ENCODE peak calls at places on chromosomes 6 and 20, in seven cellular contexts. G, V, W, Q, S, M and N are unnamed samples.

GRCh38 chr20:37602634-37603033 is 75.0 kb upstream of the BLCAP start:
- DNase-seq in G (no peak), V (no peak), W (no peak), Q (no peak), S (no peak), M (no peak), N (no peak)

GRCh38 chr6:28137458-28138020 is 4.1 kb upstream of the ZKSCAN8 start:
- DNase-seq in G (peak), V (peak), W (no peak), Q (no peak), S (peak), M (peak), N (peak)

GRCh38 chr6:153781306-153781705 is 257.7 kb upstream of the OPRM1 start:
- DNase-seq in G (no peak), V (no peak), W (no peak), Q (no peak), S (no peak), M (no peak), N (no peak)

GRCh38 chr6:18707714-18708439 is 320.7 kb downstream of the RNF144B start:
- DNase-seq in G (no peak), V (no peak), W (no peak), Q (no peak), S (no peak), M (no peak), N (no peak)

GRCh38 chr6:33979750-33980149 is 166.1 kb downstream of the GRM4 start:
- DNase-seq in G (no peak), V (no peak), W (no peak), Q (peak), S (no peak), M (no peak), N (no peak)

GRCh38 chr6:10383312-10384063 is 31.4 kb downstream of the TFAP2A start:
- DNase-seq in G (no peak), V (no peak), W (no peak), Q (no peak), S (no peak), M (no peak), N (no peak)

GRCh38 chr6:90162648-90163409 is 133.8 kb downstream of the BACH2 start:
- DNase-seq in G (no peak), V (no peak), W (no peak), Q (no peak), S (no peak), M (no peak), N (no peak)

GRCh38 chr20:11080776-11081406 is 407.1 kb upstream of the JAG1 start:
- DNase-seq in G (no peak), V (peak), W (no peak), Q (no peak), S (no peak), M (peak), N (no peak)

GRCh38 chr20:4025125-4025524 is 9.8 kb upstream of the RNF24 start:
- DNase-seq in G (no peak), V (no peak), W (no peak), Q (no peak), S (no peak), M (no peak), N (no peak)

GRCh38 chr20:51346686-51347485 is 195.6 kb downstream of the NFATC2 start:
- DNase-seq in G (no peak), V (peak), W (no peak), Q (peak), S (no peak), M (peak), N (no peak)

GRCh38 chr6:28648035-28648877 is 122.6 kb downstream of the GPX5 start:
- DNase-seq in G (peak), V (peak), W (no peak), Q (no peak), S (no peak), M (peak), N (peak)

GRCh38 chr6:113362542-113363430 is 494.4 kb upstream of the MARCKS start:
- DNase-seq in G (no peak), V (no peak), W (no peak), Q (no peak), S (no peak), M (peak), N (no peak)

GRCh38 chr6:121697921-121698320 is 262.5 kb downstream of the GJA1 start:
- DNase-seq in G (no peak), V (no peak), W (no peak), Q (no peak), S (no peak), M (no peak), N (no peak)

GRCh38 chr6:125014157-125014957 is 52.1 kb downstream of the RNF217 start:
- DNase-seq in G (peak), V (peak), W (no peak), Q (no peak), S (no peak), M (peak), N (no peak)

GRCh38 chr6:163162007-163162873 is 252.3 kb upstream of the QKI start:
- DNase-seq in G (no peak), V (no peak), W (no peak), Q (no peak), S (no peak), M (no peak), N (no peak)

DNA sequence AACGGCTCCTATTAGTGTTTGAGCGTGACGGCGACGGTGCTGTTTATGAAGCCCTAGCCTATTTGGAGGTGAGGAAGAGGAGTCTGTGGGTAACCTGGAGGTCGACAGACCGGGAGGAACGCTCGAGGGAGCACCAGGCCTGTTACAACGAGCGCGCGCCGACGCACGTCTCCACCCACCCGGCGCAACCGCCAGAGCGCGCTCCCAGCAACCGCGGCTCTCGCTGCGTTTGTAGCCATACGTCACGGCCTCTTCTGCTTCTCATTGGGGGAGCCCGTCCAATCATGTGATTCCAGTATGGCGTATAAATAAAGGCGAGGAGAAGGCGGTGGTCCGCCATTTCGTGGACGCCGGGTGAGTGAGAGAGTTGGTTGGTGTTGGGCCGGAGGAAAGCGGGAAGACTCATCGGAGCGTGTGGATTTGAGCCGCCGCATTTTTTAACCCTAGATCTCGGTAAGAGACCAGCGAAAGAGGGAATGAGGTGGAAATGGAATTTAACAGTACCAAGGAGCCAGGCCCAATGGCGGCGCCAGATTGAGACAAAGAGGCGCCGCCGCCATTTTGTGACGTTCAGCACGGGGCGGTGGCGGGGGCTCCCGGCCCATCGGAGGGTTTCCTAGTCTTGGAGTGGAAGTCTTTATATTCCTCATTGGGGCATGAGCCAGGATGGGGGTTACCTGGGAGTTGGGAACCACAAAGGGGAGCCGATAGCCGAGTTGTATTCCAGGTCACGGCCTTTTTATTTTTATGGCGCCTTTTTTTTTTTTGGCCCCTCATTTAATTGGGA is at the start of gene SRSF3:
- DNase-seq in G (peak), V (peak), W (peak), Q (peak), S (peak), M (peak), N (peak)
- TF ChIP-seq CTCF in G (peak), V (peak), W (peak), Q (peak), S (peak), M (peak), N (peak)

GRCh38 chr20:5402903-5403531 is 86.3 kb upstream of the PROKR2 start:
- DNase-seq in G (peak), V (peak), W (no peak), Q (no peak), S (no peak), M (peak), N (peak)
- TF ChIP-seq CTCF in G (peak), V (peak), W (no peak), Q (no peak), S (no peak), M (peak), N (peak)

GRCh38 chr20:561437-562231 is 18.0 kb upstream of the CSNK2A1 start:
- DNase-seq in G (peak), V (peak), W (no peak), Q (no peak), S (peak), M (peak), N (peak)

GRCh38 chr20:564195-564594 is 20.6 kb upstream of the CSNK2A1 start:
- DNase-seq in G (no peak), V (no peak), W (no peak), Q (no peak), S (no peak), M (no peak), N (no peak)

GRCh38 chr20:558117-558516 is 14.5 kb upstream of the CSNK2A1 start:
- DNase-seq in G (no peak), V (no peak), W (no peak), Q (no peak), S (no peak), M (no peak), N (no peak)

GRCh38 chr20:562232-562897 is 18.8 kb upstream of the CSNK2A1 start:
- DNase-seq in G (no peak), V (no peak), W (no peak), Q (no peak), S (no peak), M (no peak), N (no peak)

GRCh38 chr20:560680-561079 is 17.1 kb upstream of the CSNK2A1 start:
- DNase-seq in G (no peak), V (no peak), W (no peak), Q (no peak), S (no peak), M (no peak), N (no peak)
- TF ChIP-seq CTCF in G (peak), V (no peak), W (no peak), Q (no peak), S (no peak), M (no peak), N (no peak)

GRCh38 chr6:130362128-130362527 is 3.7 kb upstream of the TMEM200A start:
- DNase-seq in G (no peak), V (peak), W (no peak), Q (no peak), S (no peak), M (peak), N (no peak)

GRCh38 chr6:130367767-130368166 is 1.9 kb downstream of the TMEM200A start:
- DNase-seq in G (no peak), V (no peak), W (no peak), Q (no peak), S (no peak), M (no peak), N (no peak)

GRCh38 chr6:130364224-130364780 is 1.5 kb upstream of the TMEM200A start:
- DNase-seq in G (no peak), V (no peak), W (no peak), Q (no peak), S (no peak), M (no peak), N (no peak)

GRCh38 chr6:130366011-130366963 is at the start of gene TMEM200A:
- DNase-seq in G (no peak), V (peak), W (no peak), Q (peak), S (peak), M (peak), N (peak)

GRCh38 chr6:130365166-130366010 is 429 bp upstream of the TMEM200A start:
- DNase-seq in G (no peak), V (peak), W (no peak), Q (peak), S (peak), M (peak), N (peak)
- TF ChIP-seq CTCF in G (no peak), V (peak), W (peak), Q (peak), S (peak), M (peak), N (peak)

GRCh38 chr20:41466836-41467619 is 100.4 kb upstream of the EMILIN3 start:
- DNase-seq in G (no peak), V (no peak), W (no peak), Q (no peak), S (no peak), M (no peak), N (no peak)
- TF ChIP-seq CTCF in G (peak), V (no peak), W (no peak), Q (no peak), S (no peak), M (no peak), N (no peak)

GRCh38 chr20:32037929-32038328 is 14.1 kb upstream of the HCK start:
- DNase-seq in G (peak), V (peak), W (no peak), Q (no peak), S (no peak), M (peak), N (no peak)

GRCh38 chr20:32036716-32037355 is 15.2 kb upstream of the HCK start:
- DNase-seq in G (peak), V (peak), W (no peak), Q (no peak), S (no peak), M (peak), N (peak)

GRCh38 chr20:32036252-32036651 is 15.8 kb upstream of the HCK start:
- DNase-seq in G (no peak), V (no peak), W (no peak), Q (no peak), S (no peak), M (no peak), N (no peak)

GRCh38 chr20:32035398-32035852 is 16.6 kb upstream of the HCK start:
- DNase-seq in G (peak), V (no peak), W (no peak), Q (no peak), S (no peak), M (no peak), N (no peak)

GRCh38 chr20:32034581-32035397 is 17.3 kb upstream of the HCK start:
- DNase-seq in G (peak), V (no peak), W (no peak), Q (no peak), S (no peak), M (peak), N (no peak)
- TF ChIP-seq CTCF in G (peak), V (no peak), W (no peak), Q (no peak), S (peak), M (no peak), N (peak)

GRCh38 chr20:17910828-17911294 is 57.7 kb downstream of the SNX5 start:
- DNase-seq in G (no peak), V (peak), W (no peak), Q (no peak), S (no peak), M (peak), N (no peak)
- TF ChIP-seq CTCF in G (no peak), V (peak), W (no peak), Q (no peak), S (no peak), M (peak), N (peak)

GRCh38 chr6:152423216-152424103 is 213.7 kb downstream of the SYNE1 start:
- DNase-seq in G (no peak), V (no peak), W (no peak), Q (no peak), S (no peak), M (no peak), N (no peak)
- TF ChIP-seq CTCF in G (peak), V (no peak), W (no peak), Q (no peak), S (no peak), M (no peak), N (no peak)

GRCh38 chr20:46023148-46023484 is 5.9 kb upstream of the SLC12A5 start:
- DNase-seq in G (no peak), V (no peak), W (no peak), Q (no peak), S (no peak), M (no peak), N (no peak)
- TF ChIP-seq CTCF in G (no peak), V (no peak), W (no peak), Q (no peak), S (peak), M (no peak), N (no peak)

GRCh38 chr20:9211016-9211760 is 142.3 kb downstream of the PLCB4 start:
- DNase-seq in G (no peak), V (no peak), W (no peak), Q (no peak), S (no peak), M (no peak), N (no peak)

GRCh38 chr20:9214676-9215075 is 145.8 kb downstream of the PLCB4 start:
- DNase-seq in G (no peak), V (peak), W (no peak), Q (no peak), S (no peak), M (peak), N (peak)

GRCh38 chr20:9220874-9221547 is 152.1 kb downstream of the PLCB4 start:
- DNase-seq in G (no peak), V (peak), W (no peak), Q (no peak), S (no peak), M (peak), N (peak)

GRCh38 chr20:9218412-9219001 is 149.6 kb downstream of the PLCB4 start:
- DNase-seq in G (no peak), V (peak), W (no peak), Q (no peak), S (no peak), M (peak), N (no peak)

GRCh38 chr20:9215539-9215938 is 146.7 kb downstream of the PLCB4 start:
- DNase-seq in G (peak), V (peak), W (no peak), Q (no peak), S (no peak), M (peak), N (no peak)
- TF ChIP-seq CTCF in G (peak), V (peak), W (no peak), Q (no peak), S (no peak), M (peak), N (peak)